ENCODE peak calls at places on chromosomes 11 and 22, in four cellular contexts. U is H1, F is HCT116, Q is SK-N-SH. L is an unnamed sample.
A peak's percentile ranks its signal among the peaks of the same experiment; 100 is the strongest.

GRCh38 chr11:130644187-130644586 is 195.7 kb downstream of the ADAMTS15 start:
- DNase-seq in U (peak; percentile 29), Q (no peak), F (no peak), L (no peak)

GRCh38 chr11:9025101-9025850 is 21.5 kb upstream of the NRIP3 start:
- DNase-seq in U (no peak), Q (no peak), F (no peak), L (no peak)

GRCh38 chr11:97345031-97345430 is 955.2 kb downstream of the JRKL start:
- DNase-seq in Q (no peak), F (no peak), U (no peak), L (no peak)

GRCh38 chr22:30606455-30607299 is at the start of gene TCN2:
- DNase-seq in F (no peak), U (peak; percentile 61), Q (peak; percentile 80), L (peak; percentile 15)

GRCh38 chr11:33828604-33829429 is 54.5 kb upstream of the FBXO3 start:
- DNase-seq in U (no peak), F (no peak), Q (peak; percentile 70), L (no peak)

GRCh38 chr22:48687606-48688005 is 1140.1 kb downstream of the BRD1 start:
- DNase-seq in F (no peak), Q (no peak), U (no peak), L (no peak)

GRCh38 chr11:81165164-81165563 is 1568.5 kb downstream of the FAM181B start:
- DNase-seq in U (no peak), F (no peak), Q (no peak), L (peak; percentile 47)

GRCh38 chr22:45218974-45219373 is 21.7 kb downstream of the KIAA0930 start:
- DNase-seq in F (no peak), U (no peak), Q (peak; percentile 63), L (no peak)

GRCh38 chr22:29341849-29342127 is 26.3 kb upstream of the RASL10A start:
- DNase-seq in F (no peak), U (no peak), Q (no peak), L (no peak)

GRCh38 chr11:117281159-117281558 is 10.0 kb upstream of the BACE1-AS start:
- DNase-seq in Q (no peak), F (peak; percentile 50), U (no peak), L (no peak)

GRCh38 chr11:124041254-124041653 is at the start of gene OR10G7:
- DNase-seq in Q (peak; percentile 11), U (no peak), F (no peak), L (peak; percentile 57)

GRCh38 chr11:8699903-8700302 is 17.3 kb downstream of the RPL27A start:
- DNase-seq in U (no peak), F (no peak), Q (no peak), L (peak; percentile 57)

GRCh38 chr22:40361100-40361499 is 9.3 kb upstream of the SGSM3 start:
- DNase-seq in Q (no peak), U (no peak), F (no peak), L (no peak)

GRCh38 chr11:27025312-27025955 is 15.2 kb upstream of the BBOX1 start:
- DNase-seq in U (no peak), F (no peak), Q (no peak), L (no peak)

GRCh38 chr11:114026355-114026754 is 33.2 kb upstream of the ZBTB16 start:
- DNase-seq in U (peak; percentile 10), F (no peak), Q (no peak), L (peak; percentile 58)

GRCh38 chr11:84564180-84564866 is 1062.8 kb downstream of the DLG2 start:
- DNase-seq in U (no peak), Q (peak; percentile 16), F (peak; percentile 38), L (peak; percentile 23)
- TF ChIP-seq JUND in U (no peak), Q (no peak), F (no peak), L (no peak)

GRCh38 chr11:94545641-94546470 is 2.1 kb downstream of the FUT4 start:
- DNase-seq in F (no peak), U (no peak), Q (no peak), L (no peak)

GRCh38 chr11:94543695-94544581 is at the start of gene FUT4:
- DNase-seq in Q (peak; percentile 91), F (peak; percentile 82), U (peak; percentile 51), L (peak; percentile 95)

GRCh38 chr11:94544582-94544831 is 786 bp downstream of the FUT4 start:
- DNase-seq in U (no peak), Q (no peak), F (no peak), L (no peak)

GRCh38 chr11:94546886-94547285 is 3.2 kb downstream of the FUT4 start:
- DNase-seq in F (no peak), Q (no peak), U (no peak), L (no peak)

GRCh38 chr11:94544832-94545640 is 1.3 kb downstream of the FUT4 start:
- DNase-seq in Q (no peak), U (no peak), F (no peak), L (no peak)
- TF ChIP-seq JUND in Q (no peak), U (no peak), F (no peak), L (no peak)

GRCh38 chr11:19954899-19955298 is 205.4 kb downstream of the DBX1 start:
- DNase-seq in Q (no peak), F (no peak), U (no peak), L (peak; percentile 31)

GRCh38 chr11:19953909-19954308 is 206.4 kb downstream of the DBX1 start:
- DNase-seq in Q (no peak), F (peak; percentile 24), U (no peak), L (peak; percentile 43)

GRCh38 chr11:19952101-19952605 is 208.1 kb downstream of the DBX1 start:
- DNase-seq in Q (peak; percentile 56), F (no peak), U (no peak), L (no peak)

GRCh38 chr11:19951558-19952083 is 208.7 kb downstream of the DBX1 start:
- DNase-seq in U (no peak), F (peak; percentile 32), Q (peak; percentile 42), L (peak; percentile 41)

DNA sequence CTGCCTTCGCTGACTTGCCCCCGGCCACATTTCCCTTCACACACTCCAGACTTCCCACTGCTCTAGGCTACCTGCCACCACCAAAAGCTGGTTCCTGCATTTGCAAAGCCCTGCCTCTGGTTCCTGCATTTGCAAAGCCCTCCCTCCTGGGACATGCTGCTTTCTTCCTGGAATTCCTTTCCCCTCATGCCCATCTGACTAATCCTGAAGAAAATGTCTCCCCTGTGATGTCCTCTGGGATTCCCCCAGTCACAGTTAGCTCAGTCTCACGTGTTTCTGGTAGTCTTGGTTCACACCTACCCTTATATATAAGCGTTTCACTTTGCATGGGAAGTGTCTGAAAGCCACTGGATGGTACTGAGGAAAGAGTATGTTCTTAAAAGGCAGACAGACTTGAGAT is 206.9 kb downstream of the DBX1 start:
- DNase-seq in F (no peak), Q (no peak), U (peak; percentile 79), L (no peak)
- TF ChIP-seq JUND in F (no peak), Q (no peak), U (peak; percentile 32), L (no peak)

GRCh38 chr11:128505449-128506058 is 81.8 kb downstream of the ETS1 start:
- DNase-seq in U (no peak), F (no peak), Q (peak; percentile 45), L (no peak)

GRCh38 chr11:128506384-128506783 is 81.0 kb downstream of the ETS1 start:
- DNase-seq in U (no peak), F (no peak), Q (no peak), L (no peak)

GRCh38 chr11:128507936-128508335 is 79.4 kb downstream of the ETS1 start:
- DNase-seq in U (no peak), F (no peak), Q (no peak), L (no peak)

GRCh38 chr11:128508785-128509518 is 78.4 kb downstream of the ETS1 start:
- DNase-seq in Q (no peak), U (no peak), F (no peak), L (no peak)

GRCh38 chr11:128506999-128507591 is 80.3 kb downstream of the ETS1 start:
- DNase-seq in F (no peak), U (no peak), Q (peak; percentile 53), L (no peak)
- TF ChIP-seq JUND in F (peak; percentile 22), U (no peak), Q (peak; percentile 49), L (no peak)

GRCh38 chr22:36486619-36487384 is 5.4 kb upstream of the TXN2 start:
- DNase-seq in U (no peak), F (no peak), Q (no peak), L (no peak)
- TF ChIP-seq JUND in U (no peak), F (no peak), Q (no peak), L (no peak)

GRCh38 chr11:6632116-6633073 is 13.2 kb upstream of the TPP1 start:
- DNase-seq in Q (no peak), U (no peak), F (no peak), L (no peak)

GRCh38 chr11:6635082-6635932 is 16.1 kb upstream of the TPP1 start:
- DNase-seq in F (no peak), U (no peak), Q (no peak), L (no peak)

GRCh38 chr11:6631356-6631890 is 12.2 kb upstream of the TPP1 start:
- DNase-seq in F (no peak), Q (no peak), U (no peak), L (no peak)

GRCh38 chr11:6634534-6634933 is 15.3 kb upstream of the TPP1 start:
- DNase-seq in F (no peak), Q (no peak), U (no peak), L (no peak)

DNA sequence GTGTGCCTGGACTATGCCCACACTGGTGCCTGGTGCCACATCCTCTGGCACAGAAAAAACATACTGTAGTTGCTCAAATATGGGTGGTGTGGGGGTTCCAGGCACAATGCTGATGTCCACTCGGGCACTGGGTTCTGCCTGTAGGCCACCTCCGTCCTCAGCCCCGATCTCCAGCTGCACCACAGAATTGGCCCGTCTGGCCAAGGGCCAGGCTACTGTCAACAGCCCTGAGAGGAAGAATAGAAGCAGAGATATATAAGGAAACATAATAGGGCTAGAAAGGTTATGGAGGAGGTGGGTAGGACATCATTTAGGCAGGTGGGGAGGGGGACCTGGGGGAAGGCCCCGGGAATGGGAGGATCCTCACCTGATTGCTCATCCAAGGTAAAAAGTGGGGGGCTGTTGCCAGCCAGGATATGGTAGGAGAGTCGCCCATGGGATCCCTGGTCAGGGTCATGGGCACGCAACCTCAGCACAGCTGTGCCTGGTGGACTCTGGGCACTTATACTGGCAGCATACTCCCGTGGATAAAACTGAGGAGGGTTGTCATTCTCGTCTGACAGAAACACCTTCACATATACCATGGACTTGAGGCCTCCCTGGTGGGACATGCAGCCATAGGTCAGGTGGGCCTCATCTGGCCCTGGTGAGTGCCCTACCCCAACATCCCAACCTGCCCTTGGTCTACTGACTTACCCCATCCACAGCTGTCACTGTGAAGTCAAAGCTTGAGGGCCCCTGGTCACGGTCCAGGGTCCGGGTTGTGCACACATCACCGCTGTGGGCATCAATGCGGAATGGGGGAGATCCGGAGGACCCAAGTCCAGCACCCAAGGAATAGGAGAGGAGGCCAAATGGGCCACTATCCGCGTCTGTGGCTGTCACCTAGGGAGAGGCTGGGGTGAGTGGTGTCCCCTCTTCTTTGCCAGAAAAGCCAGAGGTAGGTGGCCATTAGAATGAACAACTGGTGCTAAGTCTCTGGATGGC is 14.5 kb upstream of the TPP1 start:
- DNase-seq in F (no peak), U (no peak), Q (no peak), L (no peak)
- TF ChIP-seq JUND in F (no peak), U (no peak), Q (no peak), L (no peak)

L was measured in T47D.